ENCODE peak calls at places on chromosomes 6 and 20, in eight cellular contexts. I, F, W, N, U, Z, C and A are unnamed samples.

GRCh38 chr20:61558726-61559125 is 306.7 kb downstream of the CDH4 start:
- DNase-seq in C (no peak), I (no peak), Z (no peak), W (peak), N (no peak), F (no peak), U (no peak), A (no peak)

GRCh38 chr6:105767541-105767940 is 318.6 kb upstream of the PRDM1 start:
- DNase-seq in Z (no peak), I (no peak), F (no peak), C (no peak), W (no peak), U (no peak), N (no peak), A (no peak)

GRCh38 chr20:1566701-1567100 is 9.2 kb upstream of the SIRPD start:
- DNase-seq in U (no peak), C (no peak), Z (no peak), N (no peak), F (no peak), W (peak), I (no peak), A (no peak)

GRCh38 chr20:62376112-62377063 is 9.3 kb upstream of the LAMA5 start:
- DNase-seq in Z (no peak), N (no peak), W (no peak), U (no peak), F (peak), I (peak), C (no peak), A (no peak)

GRCh38 chr6:158825038-158825950 is 6.1 kb upstream of the EZR start:
- DNase-seq in I (no peak), C (no peak), N (no peak), F (no peak), U (no peak), W (no peak), Z (no peak), A (no peak)

GRCh38 chr6:86017236-86017635 is 374.6 kb upstream of the SYNCRIP start:
- DNase-seq in F (no peak), I (no peak), N (no peak), W (no peak), Z (no peak), C (no peak), U (no peak), A (no peak)

GRCh38 chr6:26031151-26031594 is 56.1 kb upstream of the HFE start:
- DNase-seq in W (no peak), Z (no peak), F (peak), U (no peak), C (no peak), I (no peak), N (no peak), A (peak)

GRCh38 chr6:47276377-47276776 is 33.3 kb downstream of the TNFRSF21 start:
- DNase-seq in C (no peak), Z (no peak), W (no peak), N (no peak), U (no peak), F (no peak), I (peak), A (no peak)

GRCh38 chr20:20167704-20168103 is 115.4 kb downstream of the CFAP61 start:
- DNase-seq in I (no peak), F (no peak), N (no peak), Z (no peak), W (no peak), C (no peak), U (no peak), A (no peak)

GRCh38 chr6:165889636-165890403 is 226.8 kb upstream of the PDE10A start:
- DNase-seq in N (no peak), F (peak), W (peak), C (no peak), U (no peak), Z (peak), I (peak), A (no peak)

GRCh38 chr6:62371840-62372239 is 85.8 kb upstream of the KHDRBS2 start:
- DNase-seq in I (peak), C (no peak), W (no peak), Z (no peak), N (no peak), F (no peak), U (no peak), A (no peak)

GRCh38 chr20:63178889-63179751 is 36.8 kb downstream of the YTHDF1 start:
- DNase-seq in C (peak), N (peak), I (peak), W (peak), U (peak), F (no peak), Z (peak), A (no peak)

GRCh38 chr20:36572701-36573102 is 695 bp upstream of the TGIF2 start:
- DNase-seq in Z (peak), N (no peak), U (peak), W (peak), C (peak), I (peak), F (no peak), A (no peak)

GRCh38 chr6:154933181-154933827 is 61.8 kb upstream of the TIAM2 start:
- DNase-seq in U (no peak), W (peak), C (no peak), Z (no peak), F (no peak), I (no peak), N (no peak), A (no peak)

GRCh38 chr20:58619847-58620431 is 31.1 kb upstream of the STX16 start:
- DNase-seq in C (no peak), U (no peak), I (no peak), W (no peak), N (no peak), Z (no peak), F (no peak), A (no peak)

GRCh38 chr20:51490635-51491034 is 51.9 kb downstream of the NFATC2 start:
- DNase-seq in N (no peak), F (no peak), Z (no peak), I (no peak), U (no peak), C (no peak), W (no peak), A (no peak)

GRCh38 chr6:147001621-147002020 is 202.6 kb upstream of the STXBP5 start:
- DNase-seq in Z (no peak), U (no peak), C (no peak), I (no peak), F (no peak), N (no peak), W (no peak), A (no peak)

GRCh38 chr6:34319471-34319885 is 70.7 kb upstream of the SMIM29 start:
- DNase-seq in N (no peak), Z (no peak), C (no peak), U (no peak), F (peak), W (no peak), I (peak), A (no peak)

GRCh38 chr20:41095110-41095969 is 42.0 kb upstream of the PLCG1 start:
- DNase-seq in F (peak), W (peak), U (peak), Z (peak), C (peak), I (peak), N (peak), A (no peak)